ENCODE peak calls at places on chromosomes 3 and 15, in five cellular contexts. One of them, this sample, is unnamed.

GRCh38 chr15:83312046-83312445 is 27.6 kb upstream of the BNC1 start:
- DNase-seq in IMR-90: no peak
- DNase-seq in stomach: no peak
- DNase-seq in mammary epithelial cell: peak; percentile 96
- DNase-seq in tibial nerve: no peak
- DNase-seq in this sample: no peak

GRCh38 chr15:65945616-65946015 is 76.3 kb downstream of the RAB11A start:
- DNase-seq in mammary epithelial cell: no peak
- DNase-seq in tibial nerve: no peak
- DNase-seq in stomach: no peak
- DNase-seq in IMR-90: no peak
- DNase-seq in this sample: no peak

GRCh38 chr15:51322622-51323296 is 15.6 kb downstream of the CYP19A1 start:
- DNase-seq in IMR-90: no peak
- DNase-seq in mammary epithelial cell: no peak
- DNase-seq in stomach: peak; percentile 31
- DNase-seq in tibial nerve: peak; percentile 33
- DNase-seq in this sample: no peak

GRCh38 chr3:189883113-189883753 is 237.5 kb downstream of the P3H2 start:
- DNase-seq in IMR-90: no peak
- DNase-seq in stomach: no peak
- DNase-seq in tibial nerve: no peak
- DNase-seq in mammary epithelial cell: no peak
- DNase-seq in this sample: no peak

GRCh38 chr3:185283374-185283935 is 29.6 kb upstream of the EHHADH start:
- DNase-seq in stomach: no peak
- DNase-seq in IMR-90: peak; percentile 16
- DNase-seq in tibial nerve: no peak
- DNase-seq in mammary epithelial cell: peak; percentile 19
- DNase-seq in this sample: no peak

GRCh38 chr3:185846041-185846440 is 21.2 kb upstream of the IGF2BP2 start:
- DNase-seq in IMR-90: no peak
- DNase-seq in mammary epithelial cell: no peak
- DNase-seq in tibial nerve: no peak
- DNase-seq in stomach: no peak
- DNase-seq in this sample: no peak

GRCh38 chr15:66252411-66253295 is 897 bp downstream of the MEGF11 start:
- DNase-seq in tibial nerve: peak; percentile 21
- DNase-seq in mammary epithelial cell: peak; percentile 29
- DNase-seq in IMR-90: no peak
- DNase-seq in stomach: peak; percentile 67
- DNase-seq in this sample: no peak

GRCh38 chr15:75775296-75776074 is 62.8 kb upstream of the CSPG4 start:
- DNase-seq in mammary epithelial cell: no peak
- DNase-seq in IMR-90: no peak
- DNase-seq in stomach: no peak
- DNase-seq in tibial nerve: no peak
- DNase-seq in this sample: no peak

GRCh38 chr15:27771892-27772291 is 327.2 kb downstream of the OCA2 start:
- DNase-seq in IMR-90: no peak
- DNase-seq in mammary epithelial cell: no peak
- DNase-seq in tibial nerve: no peak
- DNase-seq in stomach: no peak
- DNase-seq in this sample: no peak

GRCh38 chr15:75508741-75509532 is 57.4 kb upstream of the SIN3A start:
- DNase-seq in stomach: no peak
- DNase-seq in mammary epithelial cell: peak; percentile 13
- DNase-seq in tibial nerve: no peak
- DNase-seq in IMR-90: peak; percentile 65
- DNase-seq in this sample: no peak

GRCh38 chr15:68618339-68619302 is 39.8 kb downstream of the CORO2B start:
- DNase-seq in stomach: no peak
- DNase-seq in tibial nerve: no peak
- DNase-seq in IMR-90: peak; percentile 70
- DNase-seq in mammary epithelial cell: no peak
- DNase-seq in this sample: no peak

GRCh38 chr15:31069360-31070000 is 32.0 kb downstream of the TRPM1 start:
- DNase-seq in stomach: no peak
- DNase-seq in mammary epithelial cell: no peak
- DNase-seq in IMR-90: peak; percentile 70
- DNase-seq in tibial nerve: no peak
- DNase-seq in this sample: no peak

GRCh38 chr3:194623449-194624290 is 9.5 kb downstream of the TMEM44 start:
- DNase-seq in tibial nerve: no peak
- DNase-seq in IMR-90: no peak
- DNase-seq in mammary epithelial cell: no peak
- DNase-seq in stomach: no peak
- DNase-seq in this sample: no peak

GRCh38 chr3:32414527-32415202 is 23.0 kb downstream of the CMTM7 start:
- DNase-seq in mammary epithelial cell: peak; percentile 70
- DNase-seq in IMR-90: peak; percentile 77
- DNase-seq in stomach: peak; percentile 39
- DNase-seq in tibial nerve: no peak
- DNase-seq in this sample: no peak

GRCh38 chr3:162334537-162334936 is 837.9 kb downstream of the OTOL1 start:
- DNase-seq in stomach: no peak
- DNase-seq in IMR-90: no peak
- DNase-seq in mammary epithelial cell: no peak
- DNase-seq in tibial nerve: no peak
- DNase-seq in this sample: no peak

GRCh38 chr3:7589526-7589925 is 728.6 kb downstream of the GRM7 start:
- DNase-seq in mammary epithelial cell: no peak
- DNase-seq in stomach: no peak
- DNase-seq in IMR-90: no peak
- DNase-seq in tibial nerve: no peak
- DNase-seq in this sample: no peak

GRCh38 chr15:40104865-40105516 is 3.7 kb downstream of the BMF start:
- DNase-seq in IMR-90: peak; percentile 79
- DNase-seq in tibial nerve: peak; percentile 85
- DNase-seq in stomach: peak; percentile 91
- DNase-seq in mammary epithelial cell: peak; percentile 71
- DNase-seq in this sample: no peak

GRCh38 chr15:43492266-43492665 is 690 bp downstream of the TP53BP1 start:
- DNase-seq in IMR-90: no peak
- DNase-seq in stomach: no peak
- DNase-seq in tibial nerve: no peak
- DNase-seq in mammary epithelial cell: no peak
- DNase-seq in this sample: no peak

GRCh38 chr3:136802481-136802996 is 16.4 kb upstream of the SLC35G2 start:
- DNase-seq in IMR-90: peak; percentile 16
- DNase-seq in stomach: no peak
- DNase-seq in mammary epithelial cell: peak; percentile 42
- DNase-seq in tibial nerve: no peak
- DNase-seq in this sample: no peak

GRCh38 chr3:186473166-186473565 is 71.0 kb downstream of the CRYGS start:
- DNase-seq in mammary epithelial cell: no peak
- DNase-seq in IMR-90: no peak
- DNase-seq in stomach: no peak
- DNase-seq in tibial nerve: no peak
- DNase-seq in this sample: no peak

GRCh38 chr15:30984542-30984941 is 6.9 kb downstream of the MTMR10 start:
- DNase-seq in stomach: no peak
- DNase-seq in mammary epithelial cell: no peak
- DNase-seq in tibial nerve: no peak
- DNase-seq in IMR-90: no peak
- DNase-seq in this sample: no peak

GRCh38 chr3:4546346-4547178 is 53.4 kb downstream of the ITPR1 start:
- DNase-seq in IMR-90: no peak
- DNase-seq in mammary epithelial cell: no peak
- DNase-seq in tibial nerve: no peak
- DNase-seq in stomach: no peak
- DNase-seq in this sample: no peak

GRCh38 chr15:20346082-20346805 is 195.4 kb downstream of the GOLGA6L6 start:
- DNase-seq in stomach: no peak
- DNase-seq in mammary epithelial cell: peak; percentile 11
- DNase-seq in tibial nerve: no peak
- DNase-seq in IMR-90: no peak
- DNase-seq in this sample: no peak

GRCh38 chr15:74723754-74724334 is 1.5 kb downstream of the CYP1A1 start:
- DNase-seq in mammary epithelial cell: peak; percentile 74
- DNase-seq in IMR-90: peak; percentile 46
- DNase-seq in stomach: no peak
- DNase-seq in tibial nerve: no peak
- DNase-seq in this sample: no peak

GRCh38 chr3:160400048-160400630 is 689 bp downstream of the SMC4 start:
- DNase-seq in tibial nerve: no peak
- DNase-seq in IMR-90: peak; percentile 49
- DNase-seq in mammary epithelial cell: peak; percentile 36
- DNase-seq in stomach: peak; percentile 40
- DNase-seq in this sample: no peak

GRCh38 chr15:70362350-70362749 is 264.6 kb upstream of the TLE3 start:
- DNase-seq in mammary epithelial cell: no peak
- DNase-seq in stomach: no peak
- DNase-seq in IMR-90: no peak
- DNase-seq in tibial nerve: no peak
- DNase-seq in this sample: no peak

GRCh38 chr3:12716605-12717121 is 42.4 kb downstream of the TMEM40 start:
- DNase-seq in stomach: no peak
- DNase-seq in mammary epithelial cell: no peak
- DNase-seq in tibial nerve: no peak
- DNase-seq in IMR-90: peak; percentile 62
- DNase-seq in this sample: no peak

GRCh38 chr3:12719541-12719940 is 39.5 kb downstream of the TMEM40 start:
- DNase-seq in IMR-90: no peak
- DNase-seq in tibial nerve: no peak
- DNase-seq in stomach: no peak
- DNase-seq in mammary epithelial cell: no peak
- DNase-seq in this sample: no peak

GRCh38 chr3:12722205-12722604 is 36.9 kb downstream of the TMEM40 start:
- DNase-seq in IMR-90: no peak
- DNase-seq in tibial nerve: no peak
- DNase-seq in mammary epithelial cell: no peak
- DNase-seq in stomach: no peak
- DNase-seq in this sample: no peak

GRCh38 chr3:12724794-12725193 is 34.3 kb downstream of the TMEM40 start:
- DNase-seq in mammary epithelial cell: no peak
- DNase-seq in IMR-90: no peak
- DNase-seq in stomach: no peak
- DNase-seq in tibial nerve: no peak
- DNase-seq in this sample: no peak

GRCh38 chr3:12719984-12720656 is 38.9 kb downstream of the TMEM40 start:
- DNase-seq in stomach: peak; percentile 76
- DNase-seq in mammary epithelial cell: peak; percentile 72
- DNase-seq in IMR-90: peak; percentile 82
- DNase-seq in tibial nerve: peak; percentile 45
- DNase-seq in this sample: no peak
- H3K4me3 ChIP-seq in stomach: peak overlapping the region; percentile 35
- H3K4me3 ChIP-seq in mammary epithelial cell: peak overlapping the region; percentile 17
- H3K4me3 ChIP-seq in IMR-90: peak overlapping the region; percentile 28
- H3K4me3 ChIP-seq in tibial nerve: no peak overlapping the region
- H3K4me3 ChIP-seq in this sample: peak overlapping the region; percentile 5

GRCh38 chr3:69738291-69738690 is 973 bp upstream of the MITF start:
- DNase-seq in stomach: no peak
- DNase-seq in tibial nerve: no peak
- DNase-seq in IMR-90: peak; percentile 26
- DNase-seq in mammary epithelial cell: peak; percentile 34
- DNase-seq in this sample: no peak
- H3K4me3 ChIP-seq in stomach: peak overlapping the region; percentile 69
- H3K4me3 ChIP-seq in tibial nerve: peak overlapping the region; percentile 45
- H3K4me3 ChIP-seq in IMR-90: peak overlapping the region; percentile 55
- H3K4me3 ChIP-seq in mammary epithelial cell: peak overlapping the region; percentile 67
- H3K4me3 ChIP-seq in this sample: peak overlapping the region; percentile 57

DNA sequence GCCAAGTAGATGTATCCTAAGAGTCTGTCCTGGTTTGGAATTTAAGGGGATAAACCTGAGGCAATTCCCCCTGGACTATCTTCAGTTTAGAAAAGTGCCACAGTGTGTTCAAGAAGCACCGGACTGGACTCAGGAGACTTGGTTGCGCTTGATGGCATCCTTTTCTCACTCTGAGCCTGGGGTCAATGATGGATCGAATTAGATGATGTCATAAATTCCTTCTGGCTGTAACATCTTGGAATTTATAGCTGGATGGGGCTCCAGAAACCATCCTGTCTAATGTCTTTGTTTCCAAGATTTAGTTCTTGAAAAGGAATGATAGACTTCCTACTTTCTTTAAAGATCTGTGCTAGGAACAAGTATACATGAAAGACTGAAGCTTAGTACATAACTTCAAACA is 280.6 kb downstream of the LPP start:
- DNase-seq in IMR-90: peak; percentile 35
- DNase-seq in stomach: no peak
- DNase-seq in mammary epithelial cell: no peak
- DNase-seq in tibial nerve: no peak
- DNase-seq in this sample: no peak
- H3K4me3 ChIP-seq in IMR-90: no peak overlapping the region
- H3K4me3 ChIP-seq in stomach: no peak overlapping the region
- H3K4me3 ChIP-seq in mammary epithelial cell: no peak overlapping the region
- H3K4me3 ChIP-seq in tibial nerve: no peak overlapping the region
- H3K4me3 ChIP-seq in this sample: no peak overlapping the region

GRCh38 chr3:110933786-110934415 is 137.7 kb upstream of the NECTIN3 start:
- DNase-seq in mammary epithelial cell: no peak
- DNase-seq in IMR-90: peak; percentile 68
- DNase-seq in stomach: no peak
- DNase-seq in tibial nerve: no peak
- DNase-seq in this sample: no peak
- H3K4me3 ChIP-seq in mammary epithelial cell: no peak overlapping the region
- H3K4me3 ChIP-seq in IMR-90: no peak overlapping the region
- H3K4me3 ChIP-seq in stomach: no peak overlapping the region
- H3K4me3 ChIP-seq in tibial nerve: no peak overlapping the region
- H3K4me3 ChIP-seq in this sample: no peak overlapping the region